ENCODE peak calls at places on chromosome 20, in eight cellular contexts. H, R, K, E, F, X, P and M are unnamed samples.

GRCh38 chr20:45968801-45969711 is 2.9 kb downstream of the ZNF335 start:
- DNase-seq in H (peak; percentile 81), R (no peak), K (no peak), E (no peak), F (no peak), X (peak; percentile 81), P (peak; percentile 30), M (no peak)

GRCh38 chr20:2596673-2597279 is 55.7 kb upstream of the NOP56 start:
- DNase-seq in H (peak; percentile 5), R (no peak), K (no peak), E (no peak), F (no peak), X (no peak), P (no peak), M (no peak)

GRCh38 chr20:31440012-31440659 is at the start of gene DEFB123:
- DNase-seq in H (no peak), R (no peak), K (no peak), E (no peak), F (no peak), X (no peak), P (no peak), M (no peak)

GRCh38 chr20:62305149-62305764 is 2.5 kb downstream of the ADRM1 start:
- DNase-seq in H (no peak), R (no peak), K (no peak), E (no peak), F (peak; percentile 52), X (no peak), P (no peak), M (no peak)

GRCh38 chr20:24379116-24379927 is 90.1 kb upstream of the SYNDIG1 start:
- DNase-seq in H (peak; percentile 33), R (no peak), K (peak; percentile 69), E (no peak), F (no peak), X (no peak), P (peak; percentile 2), M (peak; percentile 85)

GRCh38 chr20:13525225-13525940 is 113.3 kb downstream of the TASP1 start:
- DNase-seq in H (peak; percentile 97), R (no peak), K (no peak), E (no peak), F (peak; percentile 82), X (no peak), P (peak; percentile 85), M (no peak)

GRCh38 chr20:44832724-44833123 is 22.4 kb upstream of the RIMS4 start:
- DNase-seq in H (no peak), R (no peak), K (no peak), E (no peak), F (peak; percentile 38), X (no peak), P (no peak), M (no peak)

GRCh38 chr20:20010639-20011500 is 6.3 kb upstream of the NAA20 start:
- DNase-seq in H (peak; percentile 81), R (no peak), K (no peak), E (no peak), F (peak; percentile 77), X (no peak), P (peak; percentile 56), M (no peak)

GRCh38 chr20:44370639-44371218 is 15.2 kb downstream of the HNF4A start:
- DNase-seq in H (no peak), R (no peak), K (no peak), E (no peak), F (peak; percentile 41), X (no peak), P (no peak), M (no peak)

GRCh38 chr20:63172726-63173125 is 43.2 kb downstream of the YTHDF1 start:
- DNase-seq in H (no peak), R (no peak), K (no peak), E (no peak), F (peak; percentile 15), X (no peak), P (no peak), M (no peak)

GRCh38 chr20:18443841-18444240 is 23.0 kb downstream of the DZANK1 start:
- DNase-seq in H (peak; percentile 19), R (no peak), K (no peak), E (no peak), F (no peak), X (no peak), P (no peak), M (no peak)

GRCh38 chr20:51473256-51473655 is 69.3 kb downstream of the NFATC2 start:
- DNase-seq in H (no peak), R (no peak), K (no peak), E (no peak), F (no peak), X (peak; percentile 24), P (no peak), M (no peak)

GRCh38 chr20:52747736-52748135 is 224.4 kb upstream of the TSHZ2 start:
- DNase-seq in H (no peak), R (no peak), K (no peak), E (no peak), F (peak; percentile 21), X (no peak), P (no peak), M (no peak)

GRCh38 chr20:6665621-6666345 is 101.7 kb upstream of the BMP2 start:
- DNase-seq in H (no peak), R (no peak), K (no peak), E (no peak), F (no peak), X (no peak), P (no peak), M (no peak)

GRCh38 chr20:45611054-45611453 is 18.5 kb upstream of the WFDC10A start:
- DNase-seq in H (peak; percentile 75), R (no peak), K (no peak), E (no peak), F (peak; percentile 85), X (no peak), P (peak; percentile 13), M (no peak)

GRCh38 chr20:45036044-45036755 is 64.7 kb downstream of the KCNS1 start:
- DNase-seq in H (peak; percentile 80), R (no peak), K (no peak), E (no peak), F (peak; percentile 76), X (no peak), P (peak; percentile 42), M (no peak)

GRCh38 chr20:25481918-25482253 is 74.4 kb downstream of the GINS1 start:
- DNase-seq in H (no peak), R (no peak), K (no peak), E (peak; percentile 69), F (no peak), X (peak; percentile 74), P (no peak), M (no peak)

GRCh38 chr20:24782221-24782620 is 166.8 kb upstream of the CST7 start:
- DNase-seq in H (no peak), R (no peak), K (no peak), E (no peak), F (no peak), X (peak; percentile 35), P (no peak), M (peak; percentile 41)

GRCh38 chr20:6863798-6864201 is 96.3 kb downstream of the BMP2 start:
- DNase-seq in H (no peak), R (no peak), K (no peak), E (no peak), F (no peak), X (no peak), P (no peak), M (no peak)

GRCh38 chr20:38995536-38996044 is 33.4 kb downstream of the DHX35 start:
- DNase-seq in H (no peak), R (no peak), K (no peak), E (no peak), F (no peak), X (no peak), P (no peak), M (no peak)

GRCh38 chr20:58145506-58146080 is 82.9 kb downstream of the ANKRD60 start:
- DNase-seq in H (no peak), R (no peak), K (no peak), E (no peak), F (no peak), X (no peak), P (no peak), M (peak; percentile 61)

DNA sequence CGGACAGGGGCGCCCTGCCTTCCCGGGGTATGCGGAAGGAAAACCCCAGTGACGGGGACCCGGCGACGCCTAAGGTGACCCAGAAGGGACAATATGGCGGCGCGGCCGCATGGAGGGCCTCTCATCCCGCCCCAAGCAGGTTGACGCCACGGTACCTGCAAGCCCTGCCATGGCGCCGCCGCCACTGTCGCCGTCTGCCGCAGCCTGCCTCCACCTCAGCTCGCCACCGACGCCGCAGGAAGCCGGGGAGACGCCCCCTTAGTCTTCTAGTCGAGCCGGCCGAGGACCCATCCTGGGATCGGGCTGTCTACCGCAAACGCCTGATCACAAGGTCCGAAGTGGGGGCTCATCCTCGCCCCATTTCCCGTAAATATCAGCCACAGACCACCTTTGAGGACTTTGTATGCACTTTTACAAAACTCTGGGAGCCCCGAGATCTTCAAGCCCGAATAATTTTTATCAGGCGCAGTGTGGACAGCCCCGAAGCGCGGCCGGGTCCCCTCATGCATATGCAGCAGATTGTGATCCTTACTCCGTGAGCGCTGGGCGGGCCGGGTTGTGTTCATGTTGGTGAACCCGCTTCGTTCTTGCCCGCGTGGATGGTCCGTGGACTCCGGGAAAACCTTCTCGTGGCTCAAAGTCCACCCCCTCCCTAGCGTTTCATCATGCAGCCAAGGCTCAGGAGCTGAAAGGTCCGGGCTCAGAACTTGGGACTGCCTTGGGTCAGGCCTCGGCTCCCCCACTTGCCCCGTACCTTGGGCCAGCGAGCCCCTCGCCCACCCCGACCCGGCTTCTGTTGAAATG is at the start of gene BLCAP:
- DNase-seq in H (peak; percentile 78), R (peak; percentile 91), K (peak; percentile 93), E (peak; percentile 96), F (peak; percentile 84), X (peak; percentile 97), P (peak; percentile 64), M (peak; percentile 93)
- TF ChIP-seq CTCF in H (no peak), R (no peak), K (no peak), E (no peak), F (no peak), X (no peak), P (no peak), M (no peak)

DNA sequence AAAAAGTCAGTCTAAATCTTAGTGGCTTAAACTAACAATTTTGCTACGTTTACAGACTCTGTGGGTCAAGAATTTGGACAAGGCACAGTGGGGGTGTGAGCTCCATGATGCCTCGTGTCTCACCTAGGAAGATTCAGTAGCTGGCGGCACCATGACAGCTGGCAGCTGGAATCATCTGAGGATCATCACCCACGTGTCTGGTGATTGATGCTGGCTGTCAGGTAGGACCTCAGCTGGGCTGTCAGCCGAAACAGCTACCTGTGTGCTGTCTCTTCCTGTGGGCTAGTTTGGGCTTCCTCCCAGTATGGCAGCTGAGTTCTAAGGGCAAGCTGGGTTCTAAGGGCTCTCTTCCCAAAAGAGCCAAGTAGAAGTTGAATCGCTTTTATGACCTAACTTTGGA is 26.4 kb upstream of the DLGAP4 start:
- DNase-seq in H (no peak), R (no peak), K (no peak), E (no peak), F (no peak), X (no peak), P (no peak), M (no peak)
- H3K27me3 ChIP-seq in H (peaks cover 48% of the 10 kb centered on the region), R (no peaks in the 10 kb centered on the region), K (peaks cover 49% of the 10 kb centered on the region), E (no peaks in the 10 kb centered on the region), F (peaks cover 71% of the 10 kb centered on the region), X (no peaks in the 10 kb centered on the region), P (peaks cover 21% of the 10 kb centered on the region), M (peaks cover 39% of the 10 kb centered on the region)

GRCh38 chr20:1013566-1014340 is 11.6 kb upstream of the RSPO4 start:
- DNase-seq in H (no peak), R (no peak), K (no peak), E (no peak), F (no peak), X (no peak), P (no peak), M (no peak)
- H3K4me3 ChIP-seq in H (no peak overlapping the region), R (no peak overlapping the region), K (no peak overlapping the region), E (no peak overlapping the region), F (no peak overlapping the region), X (no peak overlapping the region), P (no peak overlapping the region), M (no peak overlapping the region)

GRCh38 chr20:61253264-61253639 is 1.2 kb downstream of the CDH4 start:
- DNase-seq in H (peak; percentile 45), R (no peak), K (no peak), E (no peak), F (no peak), X (no peak), P (no peak), M (no peak)
- TF ChIP-seq CTCF in H (peak; percentile 32), R (no peak), K (no peak), E (no peak), F (no peak), X (no peak), P (peak; percentile 44), M (no peak)